ENCODE peak calls at places on chromosomes 2 and 18, in four cellular contexts. One of them, this sample, is unnamed.

GRCh38 chr18:3151379-3152264 is 68.1 kb downstream of the MYOM1 start:
- DNase-seq in K562: peak
- DNase-seq in HepG2: peak
- DNase-seq in WTC11: no peak
- DNase-seq in this sample: peak

GRCh38 chr2:223247136-223247535 is 195.1 kb downstream of the KCNE4 start:
- DNase-seq in WTC11: no peak
- DNase-seq in K562: peak
- DNase-seq in HepG2: peak
- DNase-seq in this sample: peak

GRCh38 chr2:172783091-172783898 is 47.6 kb downstream of the RAPGEF4 start:
- DNase-seq in WTC11: no peak
- DNase-seq in K562: no peak
- DNase-seq in HepG2: peak
- DNase-seq in this sample: peak

GRCh38 chr18:10139783-10140410 is 226.1 kb downstream of the VAPA start:
- DNase-seq in WTC11: no peak
- DNase-seq in HepG2: no peak
- DNase-seq in K562: no peak
- DNase-seq in this sample: peak

GRCh38 chr2:229434131-229434530 is 163.0 kb upstream of the PID1 start:
- DNase-seq in K562: no peak
- DNase-seq in HepG2: no peak
- DNase-seq in WTC11: no peak
- DNase-seq in this sample: no peak

GRCh38 chr2:203225423-203226039 is 13.3 kb upstream of the CYP20A1 start:
- DNase-seq in HepG2: peak
- DNase-seq in K562: no peak
- DNase-seq in WTC11: peak
- DNase-seq in this sample: no peak

GRCh38 chr2:18428516-18428915 is 131.9 kb downstream of the RDH14 start:
- DNase-seq in K562: no peak
- DNase-seq in WTC11: no peak
- DNase-seq in HepG2: no peak
- DNase-seq in this sample: no peak

GRCh38 chr2:239094727-239095266 is 246.9 kb downstream of the TWIST2 start:
- DNase-seq in WTC11: no peak
- DNase-seq in K562: no peak
- DNase-seq in HepG2: no peak
- DNase-seq in this sample: no peak

GRCh38 chr2:110657721-110658305 is 20.1 kb downstream of the BUB1 start:
- DNase-seq in K562: no peak
- DNase-seq in HepG2: no peak
- DNase-seq in WTC11: no peak
- DNase-seq in this sample: no peak

GRCh38 chr2:227973241-227973640 is 101.8 kb downstream of the DAW1 start:
- DNase-seq in HepG2: no peak
- DNase-seq in K562: no peak
- DNase-seq in WTC11: no peak
- DNase-seq in this sample: no peak

GRCh38 chr2:27494944-27495554 is at the start of gene FNDC4:
- DNase-seq in HepG2: no peak
- DNase-seq in K562: peak
- DNase-seq in WTC11: peak
- DNase-seq in this sample: peak

GRCh38 chr18:79575891-79576685 is 103.5 kb upstream of the CTDP1 start:
- DNase-seq in HepG2: no peak
- DNase-seq in K562: no peak
- DNase-seq in WTC11: no peak
- DNase-seq in this sample: no peak

GRCh38 chr2:241872313-241872642 is 2.7 kb downstream of the RTP5 start:
- DNase-seq in WTC11: no peak
- DNase-seq in K562: no peak
- DNase-seq in HepG2: no peak
- DNase-seq in this sample: no peak

GRCh38 chr18:5197032-5197434 is at the start of gene AKAIN1:
- DNase-seq in WTC11: peak
- DNase-seq in HepG2: peak
- DNase-seq in K562: peak
- DNase-seq in this sample: no peak

GRCh38 chr2:45244928-45245327 is 235.7 kb upstream of the SIX2 start:
- DNase-seq in K562: no peak
- DNase-seq in HepG2: no peak
- DNase-seq in WTC11: no peak
- DNase-seq in this sample: no peak

GRCh38 chr2:113273031-113273551 is 5.6 kb downstream of the PAX8 start:
- DNase-seq in HepG2: peak
- DNase-seq in WTC11: peak
- DNase-seq in K562: no peak
- DNase-seq in this sample: peak

GRCh38 chr18:51149605-51150429 is 47.7 kb downstream of the MEX3C start:
- DNase-seq in K562: no peak
- DNase-seq in WTC11: no peak
- DNase-seq in HepG2: no peak
- DNase-seq in this sample: no peak

GRCh38 chr18:45962866-45963265 is 4.3 kb downstream of the EPG5 start:
- DNase-seq in WTC11: no peak
- DNase-seq in HepG2: no peak
- DNase-seq in K562: no peak
- DNase-seq in this sample: no peak

GRCh38 chr2:118013221-118013723 is 598 bp downstream of the CCDC93 start:
- DNase-seq in K562: peak
- DNase-seq in WTC11: peak
- DNase-seq in HepG2: peak
- DNase-seq in this sample: peak

GRCh38 chr18:66813138-66813537 is 209.2 kb upstream of the CDH19 start:
- DNase-seq in HepG2: no peak
- DNase-seq in WTC11: no peak
- DNase-seq in K562: no peak
- DNase-seq in this sample: no peak

GRCh38 chr2:46118656-46119338 is 178.4 kb upstream of the EPAS1 start:
- DNase-seq in K562: no peak
- DNase-seq in WTC11: no peak
- DNase-seq in HepG2: no peak
- DNase-seq in this sample: no peak

GRCh38 chr2:109331864-109332848 is 203.2 kb downstream of the SH3RF3 start:
- DNase-seq in WTC11: peak
- DNase-seq in K562: no peak
- DNase-seq in HepG2: peak
- DNase-seq in this sample: peak

GRCh38 chr2:145043399-145043834 is 523.5 kb upstream of the ZEB2 start:
- DNase-seq in HepG2: no peak
- DNase-seq in K562: no peak
- DNase-seq in WTC11: peak
- DNase-seq in this sample: peak

GRCh38 chr2:159706385-159706980 is 5.8 kb upstream of the MARCHF7 start:
- DNase-seq in HepG2: no peak
- DNase-seq in K562: no peak
- DNase-seq in WTC11: no peak
- DNase-seq in this sample: no peak

GRCh38 chr2:109507217-109507616 is 106.5 kb downstream of the SEPTIN10 start:
- DNase-seq in K562: no peak
- DNase-seq in HepG2: no peak
- DNase-seq in WTC11: no peak
- DNase-seq in this sample: no peak

GRCh38 chr2:173217106-173217840 is 137.4 kb upstream of the CDCA7 start:
- DNase-seq in HepG2: no peak
- DNase-seq in WTC11: no peak
- DNase-seq in K562: no peak
- DNase-seq in this sample: no peak

GRCh38 chr18:159037-159652 is 788 bp downstream of the USP14 start:
- DNase-seq in K562: no peak
- DNase-seq in WTC11: no peak
- DNase-seq in HepG2: peak
- DNase-seq in this sample: peak

GRCh38 chr2:205850172-205850571 is 167.9 kb downstream of the NRP2 start:
- DNase-seq in HepG2: no peak
- DNase-seq in K562: no peak
- DNase-seq in WTC11: no peak
- DNase-seq in this sample: no peak
- TF ChIP-seq NR3C1 in HepG2: no peak
- TF ChIP-seq NR3C1 in K562: no peak
- TF ChIP-seq NR3C1 in WTC11: no peak
- TF ChIP-seq NR3C1 in this sample: no peak

DNA sequence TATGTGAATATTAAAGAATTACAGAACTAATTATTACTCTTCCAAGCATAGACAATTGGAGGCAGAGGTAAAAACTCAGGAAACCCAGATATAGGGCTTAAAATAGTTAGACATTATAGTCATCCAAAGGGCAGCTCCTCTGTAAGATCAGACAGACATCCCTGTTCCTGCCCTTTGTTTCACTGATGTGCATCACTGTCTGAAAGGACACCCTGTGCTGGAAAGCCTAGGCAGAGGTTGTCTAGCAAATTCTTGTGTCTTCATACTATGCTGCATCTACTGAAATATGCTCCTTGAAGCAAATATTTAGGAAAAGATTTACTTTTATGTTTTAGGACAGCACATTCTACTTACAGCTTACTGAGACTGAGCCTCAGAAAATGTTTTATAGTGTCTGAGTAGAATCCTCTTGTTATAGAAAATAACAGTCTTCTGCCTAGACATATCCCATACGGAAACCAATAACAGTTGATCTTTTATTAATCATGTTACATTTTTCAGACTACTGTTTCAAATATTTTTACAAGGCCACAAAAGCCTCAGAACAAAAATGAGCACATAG is 977.3 kb upstream of the CDH2 start:
- DNase-seq in HepG2: no peak
- DNase-seq in K562: no peak
- DNase-seq in WTC11: no peak
- DNase-seq in this sample: peak
- TF ChIP-seq NR3C1 in HepG2: no peak
- TF ChIP-seq NR3C1 in K562: no peak
- TF ChIP-seq NR3C1 in WTC11: no peak
- TF ChIP-seq NR3C1 in this sample: no peak

GRCh38 chr2:85441859-85442258 is 23.3 kb downstream of the SH2D6 start:
- DNase-seq in HepG2: no peak
- DNase-seq in K562: no peak
- DNase-seq in WTC11: no peak
- DNase-seq in this sample: no peak
- TF ChIP-seq NR3C1 in HepG2: no peak
- TF ChIP-seq NR3C1 in K562: no peak
- TF ChIP-seq NR3C1 in WTC11: no peak
- TF ChIP-seq NR3C1 in this sample: no peak

DNA sequence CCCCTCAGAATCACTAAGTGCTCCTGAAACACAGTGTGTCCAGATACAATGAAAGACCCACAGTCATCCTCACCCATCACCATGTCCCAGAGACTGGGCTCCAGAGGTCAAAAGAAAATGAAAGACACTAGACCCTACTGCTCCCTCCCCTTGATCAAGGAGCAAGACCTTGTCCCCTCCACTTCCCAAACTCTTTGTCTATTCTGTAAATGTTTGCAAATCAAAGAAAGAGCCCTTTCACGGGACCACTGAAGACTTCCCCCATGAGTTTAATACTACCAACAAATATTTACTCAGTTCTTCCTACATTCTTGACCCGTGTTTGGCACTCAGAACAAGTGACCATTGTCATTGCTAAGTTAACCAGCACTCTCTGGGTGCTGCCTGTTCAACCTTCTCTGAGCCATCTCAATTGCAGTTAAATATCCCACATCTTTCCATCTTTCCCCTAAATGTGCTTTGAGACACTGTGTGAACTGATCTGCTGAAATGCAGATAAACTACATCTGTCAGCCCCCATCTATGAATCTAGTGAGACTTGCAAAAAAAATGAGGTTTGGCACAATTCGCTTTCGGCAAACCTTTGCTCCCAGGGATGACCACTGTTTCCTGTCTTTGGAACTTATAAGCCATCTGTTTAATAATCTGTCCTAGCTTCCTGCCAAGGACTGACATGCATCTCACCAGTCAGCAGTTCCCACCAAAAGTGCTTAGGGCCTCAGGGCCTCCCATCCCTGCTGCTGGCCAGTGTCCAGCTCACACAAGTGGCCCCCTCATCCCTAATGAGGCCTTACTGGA is 170.3 kb downstream of the GFPT1 start:
- DNase-seq in K562: no peak
- DNase-seq in WTC11: no peak
- DNase-seq in HepG2: peak
- DNase-seq in this sample: no peak
- TF ChIP-seq NR3C1 in K562: no peak
- TF ChIP-seq NR3C1 in WTC11: no peak
- TF ChIP-seq NR3C1 in HepG2: no peak
- TF ChIP-seq NR3C1 in this sample: no peak

GRCh38 chr18:44917184-44917864 is 236.6 kb downstream of the SETBP1 start:
- DNase-seq in HepG2: no peak
- DNase-seq in K562: no peak
- DNase-seq in WTC11: no peak
- DNase-seq in this sample: no peak
- TF ChIP-seq NR3C1 in HepG2: no peak
- TF ChIP-seq NR3C1 in K562: no peak
- TF ChIP-seq NR3C1 in WTC11: no peak
- TF ChIP-seq NR3C1 in this sample: no peak

This sample was measured in A549.